ENCODE peak calls at places on chromosomes 16 and 17, in six cellular contexts. L is endodermal cell; D is lower lobe of right lung; H is CD4-positive, alpha-beta T cell; V is GM10248; E is pancreas. G is an unnamed sample.
A peak's percentile ranks its signal among the peaks of the same experiment; 100 is the strongest.

GRCh38 chr17:68141050-68141449 is 105.5 kb downstream of the KPNA2 start:
- DNase-seq in V (no peak), D (no peak), E (no peak), H (no peak), L (no peak), G (no peak)

GRCh38 chr16:78210305-78210704 is 110.9 kb downstream of the WWOX start:
- DNase-seq in L (peak; percentile 52), H (no peak), E (no peak), D (no peak), V (no peak), G (no peak)

GRCh38 chr16:70770291-70770967 is 30.5 kb downstream of the VAC14 start:
- DNase-seq in L (no peak), H (no peak), D (no peak), V (no peak), E (no peak), G (no peak)

GRCh38 chr17:17298108-17298507 is 5.1 kb upstream of the NT5M start:
- DNase-seq in L (no peak), V (no peak), D (no peak), H (no peak), E (no peak), G (no peak)

GRCh38 chr17:71849783-71850768 is 270.7 kb upstream of the SOX9 start:
- DNase-seq in D (no peak), H (no peak), V (no peak), E (no peak), L (no peak), G (no peak)

GRCh38 chr16:84514295-84514873 is 9.9 kb upstream of the MEAK7 start:
- DNase-seq in H (no peak), D (no peak), V (no peak), L (no peak), E (no peak), G (no peak)

GRCh38 chr17:82435103-82435502 is 15.4 kb downstream of the CYBC1 start:
- DNase-seq in D (no peak), V (no peak), L (peak; percentile 81), E (no peak), H (no peak), G (no peak)

GRCh38 chr17:9252525-9252924 is 231.2 kb downstream of the NTN1 start:
- DNase-seq in D (no peak), V (no peak), E (no peak), L (no peak), H (peak; percentile 26), G (no peak)

GRCh38 chr16:56538331-56538730 is 18.5 kb upstream of the BBS2 start:
- DNase-seq in V (no peak), L (no peak), D (no peak), E (no peak), H (no peak), G (no peak)

GRCh38 chr17:66152756-66153155 is 39.2 kb downstream of the CEP112 start:
- DNase-seq in D (no peak), H (no peak), L (no peak), E (no peak), V (no peak), G (no peak)

GRCh38 chr16:27426423-27427408 is 24.7 kb downstream of the IL21R start:
- DNase-seq in D (no peak), L (no peak), V (peak; percentile 81), H (peak; percentile 72), E (peak; percentile 39), G (peak; percentile 81)

GRCh38 chr16:27698746-27699145 is 148.8 kb downstream of the KATNIP start:
- DNase-seq in D (no peak), V (no peak), H (no peak), E (no peak), L (no peak), G (no peak)

GRCh38 chr16:77833906-77834599 is 45.7 kb downstream of the VAT1L start:
- DNase-seq in H (no peak), D (no peak), E (no peak), L (peak; percentile 84), V (no peak), G (no peak)

GRCh38 chr17:53818271-53818670 is 4.5 kb upstream of the KIF2B start:
- DNase-seq in L (no peak), V (no peak), E (no peak), H (no peak), D (no peak), G (no peak)

GRCh38 chr16:21125191-21125590 is 25.5 kb downstream of the DNAH3 start:
- DNase-seq in D (no peak), L (no peak), E (no peak), V (no peak), H (no peak), G (no peak)

GRCh38 chr16:20515580-20516179 is 60.5 kb downstream of the ACSM2B start:
- DNase-seq in L (no peak), V (no peak), H (no peak), D (no peak), E (no peak), G (no peak)

GRCh38 chr16:27742333-27742732 is 192.4 kb downstream of the KATNIP start:
- DNase-seq in H (no peak), L (no peak), D (no peak), V (no peak), E (no peak), G (no peak)

GRCh38 chr17:64457156-64457555 is 8.2 kb downstream of the MILR1 start:
- DNase-seq in L (no peak), V (no peak), H (no peak), E (no peak), D (no peak), G (no peak)

GRCh38 chr16:2808181-2808580 is 8.9 kb upstream of the PRSS21 start:
- DNase-seq in H (no peak), D (peak; percentile 19), L (peak; percentile 26), V (no peak), E (no peak), G (no peak)

GRCh38 chr17:6269474-6269873 is 165.4 kb downstream of the AIPL1 start:
- DNase-seq in H (no peak), V (peak; percentile 28), E (peak; percentile 20), D (no peak), L (peak; percentile 94), G (peak; percentile 35)

GRCh38 chr16:84514874-84515835 is 10.7 kb upstream of the MEAK7 start:
- DNase-seq in V (peak; percentile 88), E (no peak), D (peak; percentile 73), H (peak; percentile 83), L (no peak), G (peak; percentile 90)

GRCh38 chr16:84138824-84139627 is 6.0 kb downstream of the HSDL1 start:
- DNase-seq in L (no peak), E (no peak), V (peak; percentile 76), H (no peak), D (peak; percentile 60), G (peak; percentile 83)

GRCh38 chr17:33712120-33712519 is 419.0 kb upstream of the ASIC2 start:
- DNase-seq in V (no peak), E (no peak), H (no peak), D (no peak), L (peak; percentile 71), G (no peak)
- TF ChIP-seq CTCF in V (peak; percentile 6), E (no peak), H (no peak), D (no peak), L (peak; percentile 60), G (no peak)

DNA sequence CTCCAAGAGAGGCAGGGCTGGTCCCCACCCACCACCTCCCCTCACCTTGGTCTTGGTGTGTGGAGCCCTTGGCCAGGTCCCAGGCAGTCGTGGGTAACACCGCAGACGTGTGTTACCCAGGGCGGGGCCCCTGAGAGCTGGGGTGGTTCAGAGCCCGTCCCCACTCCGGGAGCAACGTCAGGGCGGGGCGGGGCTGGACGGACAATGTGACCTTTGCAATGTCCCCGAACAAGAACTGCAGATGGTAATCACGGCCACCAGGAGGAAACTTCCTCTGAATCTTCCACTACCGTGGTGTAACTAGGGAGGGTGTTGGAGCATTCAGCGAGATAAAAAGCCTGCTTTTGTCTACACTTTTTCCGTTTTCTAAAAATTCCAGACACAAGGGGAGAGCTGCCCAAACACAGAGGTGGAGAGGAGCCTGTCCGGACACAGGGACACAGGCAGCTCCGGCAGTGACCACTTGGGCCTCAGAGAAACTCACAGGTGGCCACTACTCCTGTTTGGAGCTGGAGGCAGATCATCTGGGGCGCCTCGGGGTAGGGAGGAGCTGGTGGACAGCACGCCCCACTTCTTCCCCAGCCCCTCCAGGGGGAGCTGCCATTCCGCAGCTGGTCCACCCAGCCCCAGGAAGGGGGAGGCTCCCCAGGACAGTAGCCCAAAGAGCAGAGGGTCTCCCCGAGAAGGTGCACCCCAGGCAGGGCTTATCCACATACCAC is 14.2 kb upstream of the SLC38A10 start:
- DNase-seq in V (no peak), D (peak; percentile 97), H (no peak), L (peak; percentile 92), E (peak; percentile 83), G (peak; percentile 76)
- TF ChIP-seq CTCF in V (peak; percentile 24), D (peak; percentile 63), H (no peak), L (peak; percentile 71), E (peak; percentile 41), G (no peak)

DNA sequence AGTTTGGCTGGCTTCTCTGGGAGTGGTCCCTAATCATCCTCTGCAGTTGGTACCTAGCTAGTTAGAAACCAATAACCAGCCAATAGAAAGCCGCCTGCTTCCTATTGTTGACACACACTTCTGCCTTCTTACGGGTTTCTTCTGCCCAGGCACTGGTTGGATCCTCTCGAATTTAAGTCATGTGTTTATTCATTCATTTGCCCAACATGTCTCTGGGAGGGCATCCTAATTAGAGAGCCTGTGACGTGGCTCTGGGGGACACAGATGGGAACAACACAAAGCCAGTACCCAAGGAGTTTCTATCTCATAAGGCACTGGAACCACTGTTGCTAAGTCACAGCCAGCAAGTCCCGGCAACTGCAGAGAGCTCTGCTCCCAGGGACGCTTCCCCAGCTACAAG is 300.7 kb upstream of the TNRC6C start:
- DNase-seq in H (no peak), D (no peak), V (no peak), E (no peak), L (no peak), G (no peak)
- TF ChIP-seq CTCF in H (no peak), D (no peak), V (no peak), E (no peak), L (no peak), G (no peak)

DNA sequence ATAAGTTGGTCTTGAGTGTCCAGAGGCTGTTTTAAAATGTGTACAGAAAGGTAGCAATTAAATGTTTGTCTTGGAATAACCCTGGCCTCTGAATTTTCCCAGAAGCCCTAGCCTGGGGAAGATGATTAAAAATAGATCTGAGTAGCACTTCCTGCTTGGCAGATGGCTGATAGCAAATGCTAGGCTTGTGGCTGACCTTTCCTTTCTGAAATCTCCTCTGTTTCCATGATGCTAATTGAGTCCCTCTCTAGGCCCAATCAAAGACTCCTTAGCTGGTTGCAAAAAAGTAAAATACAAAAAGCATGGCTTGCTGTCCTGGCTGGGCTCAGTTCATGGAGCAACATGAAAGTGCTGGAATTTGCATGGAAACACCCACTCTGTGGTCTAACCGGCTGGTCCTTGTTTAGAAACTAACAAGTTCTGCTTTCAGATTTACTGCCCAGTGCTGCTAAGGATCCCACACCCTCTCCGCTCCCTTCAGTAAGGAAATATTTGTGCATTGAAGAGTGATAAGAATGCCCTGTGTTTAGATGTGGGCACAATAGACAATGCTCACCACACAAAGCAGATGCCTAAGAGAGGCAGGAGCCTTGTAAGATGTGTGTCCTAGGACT is 40.8 kb downstream of the YPEL2 start:
- DNase-seq in E (peak; percentile 60), L (no peak), V (peak; percentile 50), H (no peak), D (no peak), G (peak; percentile 41)
- TF ChIP-seq CTCF in E (no peak), L (no peak), V (no peak), H (no peak), D (no peak), G (no peak)

GRCh38 chr17:45371414-45372324 is 54.8 kb upstream of the MAP3K14 start:
- DNase-seq in V (no peak), D (peak; percentile 89), E (peak; percentile 71), H (no peak), L (peak; percentile 99), G (no peak)
- TF ChIP-seq CTCF in V (no peak), D (no peak), E (no peak), H (no peak), L (no peak), G (no peak)